ENCODE peak calls at places on chromosome 22, in seven cellular contexts. One of them, this sample, is unnamed.
A peak's percentile ranks its signal among the peaks of the same experiment; 100 is the strongest.

GRCh38 chr22:48918585-48919186 is 909.0 kb downstream of the BRD1 start:
- DNase-seq in GM23338: no peak
- DNase-seq in OCI-LY7: no peak
- DNase-seq in PC-9: no peak
- DNase-seq in H9: peak; percentile 12
- DNase-seq in GM12878: no peak
- DNase-seq in osteoblast: peak; percentile 35
- DNase-seq in this sample: no peak

GRCh38 chr22:32103648-32104326 is 55.3 kb downstream of the C22orf42 start:
- DNase-seq in H9: no peak
- DNase-seq in GM12878: no peak
- DNase-seq in PC-9: peak; percentile 33
- DNase-seq in osteoblast: no peak
- DNase-seq in GM23338: peak; percentile 21
- DNase-seq in OCI-LY7: peak; percentile 11
- DNase-seq in this sample: no peak

GRCh38 chr22:27800250-27801131 is 1.1 kb downstream of the MN1 start:
- DNase-seq in PC-9: no peak
- DNase-seq in GM23338: no peak
- DNase-seq in OCI-LY7: no peak
- DNase-seq in GM12878: no peak
- DNase-seq in H9: no peak
- DNase-seq in osteoblast: no peak
- DNase-seq in this sample: no peak

GRCh38 chr22:27620367-27621154 is 181.0 kb downstream of the MN1 start:
- DNase-seq in GM23338: no peak
- DNase-seq in PC-9: peak; percentile 90
- DNase-seq in GM12878: no peak
- DNase-seq in H9: no peak
- DNase-seq in OCI-LY7: no peak
- DNase-seq in osteoblast: no peak
- DNase-seq in this sample: no peak

GRCh38 chr22:21951931-21952465 is 650 bp downstream of the PPM1F start:
- DNase-seq in PC-9: peak; percentile 53
- DNase-seq in OCI-LY7: peak; percentile 58
- DNase-seq in GM12878: no peak
- DNase-seq in osteoblast: peak; percentile 89
- DNase-seq in H9: peak; percentile 72
- DNase-seq in GM23338: peak; percentile 74
- DNase-seq in this sample: peak; percentile 42

GRCh38 chr22:50269573-50270301 is 443 bp downstream of the MAPK11 start:
- DNase-seq in GM12878: no peak
- DNase-seq in OCI-LY7: peak; percentile 59
- DNase-seq in GM23338: no peak
- DNase-seq in H9: no peak
- DNase-seq in PC-9: no peak
- DNase-seq in osteoblast: peak; percentile 98
- DNase-seq in this sample: peak; percentile 42

GRCh38 chr22:49962751-49963646 is 2.4 kb downstream of the PIM3 start:
- DNase-seq in OCI-LY7: no peak
- DNase-seq in PC-9: no peak
- DNase-seq in GM23338: no peak
- DNase-seq in GM12878: no peak
- DNase-seq in H9: peak; percentile 26
- DNase-seq in osteoblast: peak; percentile 86
- DNase-seq in this sample: no peak

GRCh38 chr22:48393041-48393370 is 1434.7 kb downstream of the BRD1 start:
- DNase-seq in GM23338: no peak
- DNase-seq in GM12878: no peak
- DNase-seq in H9: no peak
- DNase-seq in PC-9: no peak
- DNase-seq in OCI-LY7: no peak
- DNase-seq in osteoblast: no peak
- DNase-seq in this sample: no peak

GRCh38 chr22:21014202-21015050 is 539 bp upstream of the P2RX6 start:
- DNase-seq in osteoblast: peak; percentile 99
- DNase-seq in GM12878: peak; percentile 43
- DNase-seq in GM23338: peak; percentile 97
- DNase-seq in H9: peak; percentile 98
- DNase-seq in OCI-LY7: peak; percentile 83
- DNase-seq in PC-9: peak; percentile 40
- DNase-seq in this sample: peak; percentile 81

GRCh38 chr22:21727768-21728167 is 7.8 kb downstream of the YPEL1 start:
- DNase-seq in PC-9: no peak
- DNase-seq in OCI-LY7: no peak
- DNase-seq in GM23338: no peak
- DNase-seq in osteoblast: no peak
- DNase-seq in GM12878: no peak
- DNase-seq in H9: no peak
- DNase-seq in this sample: no peak

GRCh38 chr22:41603873-41604332 is 14.3 kb upstream of the PMM1 start:
- DNase-seq in H9: no peak
- DNase-seq in osteoblast: no peak
- DNase-seq in GM12878: peak; percentile 91
- DNase-seq in OCI-LY7: no peak
- DNase-seq in PC-9: no peak
- DNase-seq in GM23338: no peak
- DNase-seq in this sample: no peak

GRCh38 chr22:19579113-19579811 is 55.1 kb upstream of the CLDN5 start:
- DNase-seq in osteoblast: no peak
- DNase-seq in PC-9: no peak
- DNase-seq in GM12878: no peak
- DNase-seq in H9: no peak
- DNase-seq in GM23338: no peak
- DNase-seq in OCI-LY7: peak; percentile 14
- DNase-seq in this sample: no peak

GRCh38 chr22:50316114-50317065 is 8.9 kb upstream of the PLXNB2 start:
- DNase-seq in GM12878: no peak
- DNase-seq in H9: no peak
- DNase-seq in OCI-LY7: no peak
- DNase-seq in GM23338: no peak
- DNase-seq in PC-9: no peak
- DNase-seq in osteoblast: peak; percentile 65
- DNase-seq in this sample: no peak

GRCh38 chr22:20150381-20151275 is at the start of gene CCDC188:
- DNase-seq in GM23338: no peak
- DNase-seq in H9: no peak
- DNase-seq in PC-9: no peak
- DNase-seq in GM12878: no peak
- DNase-seq in osteoblast: no peak
- DNase-seq in OCI-LY7: no peak
- DNase-seq in this sample: no peak

GRCh38 chr22:48700566-48701295 is 1126.9 kb downstream of the BRD1 start:
- DNase-seq in OCI-LY7: no peak
- DNase-seq in GM12878: no peak
- DNase-seq in GM23338: no peak
- DNase-seq in PC-9: no peak
- DNase-seq in osteoblast: no peak
- DNase-seq in H9: no peak
- DNase-seq in this sample: no peak

GRCh38 chr22:41382610-41383009 is 868 bp downstream of the TEF start:
- DNase-seq in PC-9: no peak
- DNase-seq in GM12878: no peak
- DNase-seq in H9: no peak
- DNase-seq in osteoblast: peak; percentile 91
- DNase-seq in GM23338: no peak
- DNase-seq in OCI-LY7: no peak
- DNase-seq in this sample: no peak

GRCh38 chr22:22025320-22026156 is 43.0 kb upstream of the TOP3B start:
- DNase-seq in osteoblast: no peak
- DNase-seq in H9: no peak
- DNase-seq in GM23338: no peak
- DNase-seq in OCI-LY7: peak; percentile 88
- DNase-seq in PC-9: no peak
- DNase-seq in GM12878: no peak
- DNase-seq in this sample: no peak

GRCh38 chr22:44383071-44383575 is 70.4 kb upstream of the SHISAL1 start:
- DNase-seq in GM12878: no peak
- DNase-seq in osteoblast: peak; percentile 53
- DNase-seq in OCI-LY7: no peak
- DNase-seq in H9: no peak
- DNase-seq in GM23338: no peak
- DNase-seq in PC-9: no peak
- DNase-seq in this sample: no peak

GRCh38 chr22:50469377-50470305 is 5.2 kb downstream of the SBF1 start:
- DNase-seq in OCI-LY7: peak; percentile 98
- DNase-seq in GM12878: peak; percentile 87
- DNase-seq in PC-9: peak; percentile 90
- DNase-seq in H9: peak; percentile 84
- DNase-seq in osteoblast: peak; percentile 93
- DNase-seq in GM23338: peak; percentile 56
- DNase-seq in this sample: peak; percentile 42

GRCh38 chr22:40791241-40791640 is 27.9 kb downstream of the SLC25A17 start:
- DNase-seq in osteoblast: no peak
- DNase-seq in GM23338: peak; percentile 12
- DNase-seq in H9: no peak
- DNase-seq in GM12878: no peak
- DNase-seq in OCI-LY7: no peak
- DNase-seq in PC-9: no peak
- DNase-seq in this sample: peak; percentile 44

GRCh38 chr22:23277583-23278295 is 97.4 kb downstream of the BCR start:
- DNase-seq in H9: no peak
- DNase-seq in OCI-LY7: no peak
- DNase-seq in PC-9: no peak
- DNase-seq in GM23338: no peak
- DNase-seq in osteoblast: no peak
- DNase-seq in GM12878: no peak
- DNase-seq in this sample: no peak
- H4K20me1 ChIP-seq in H9: no peaks in the 10 kb centered on the region
- H4K20me1 ChIP-seq in OCI-LY7: no peaks in the 10 kb centered on the region
- H4K20me1 ChIP-seq in PC-9: no peaks in the 10 kb centered on the region
- H4K20me1 ChIP-seq in GM23338: no peaks in the 10 kb centered on the region
- H4K20me1 ChIP-seq in osteoblast: no peaks in the 10 kb centered on the region
- H4K20me1 ChIP-seq in GM12878: no peaks in the 10 kb centered on the region
- H4K20me1 ChIP-seq in this sample: peaks cover 11% of the 10 kb centered on the region

DNA sequence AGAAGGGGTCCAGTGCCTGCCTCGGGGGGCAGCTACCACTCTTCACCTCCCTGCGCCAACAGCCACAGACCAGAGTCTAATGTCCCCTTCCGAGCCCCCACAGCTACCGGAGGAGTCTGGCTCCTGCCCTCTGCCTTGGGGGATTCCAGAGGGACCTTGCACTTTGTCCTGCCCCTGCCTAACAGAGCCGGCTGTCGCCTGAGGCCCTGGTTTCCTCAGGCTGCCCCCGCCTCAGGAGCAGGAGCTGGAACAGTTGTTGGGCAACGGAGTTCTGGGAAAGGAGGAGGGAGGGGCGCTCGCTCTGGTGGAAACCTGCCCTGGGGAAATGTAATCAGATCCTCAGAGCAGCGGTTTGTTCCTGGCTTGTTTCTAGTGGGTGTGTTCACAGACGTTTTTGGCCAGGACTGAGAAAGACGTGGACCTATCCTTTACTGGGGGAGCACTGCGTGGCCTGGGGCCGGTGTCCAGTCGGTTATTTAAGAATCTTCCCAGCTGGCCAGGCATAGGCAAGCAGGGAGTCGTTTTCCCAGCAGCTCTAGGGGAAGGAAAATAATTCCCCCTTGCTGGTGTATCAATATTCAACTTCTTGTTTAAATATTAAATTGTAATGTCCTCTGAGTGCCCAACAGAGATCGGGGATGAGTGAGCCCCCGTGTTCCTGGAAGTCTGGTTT is 32.3 kb downstream of the A4GALT start:
- DNase-seq in osteoblast: peak; percentile 99
- DNase-seq in GM12878: no peak
- DNase-seq in GM23338: peak; percentile 70
- DNase-seq in OCI-LY7: no peak
- DNase-seq in H9: peak; percentile 77
- DNase-seq in PC-9: peak; percentile 83
- DNase-seq in this sample: peak; percentile 94
- H3K4me2 ChIP-seq in osteoblast: peak overlapping the region; percentile 43
- H3K4me2 ChIP-seq in GM12878: no peak overlapping the region
- H3K4me2 ChIP-seq in GM23338: peak overlapping the region; percentile 55
- H3K4me2 ChIP-seq in OCI-LY7: no peak overlapping the region
- H3K4me2 ChIP-seq in H9: no peak overlapping the region
- H3K4me2 ChIP-seq in PC-9: peak overlapping the region; percentile 66
- H3K4me2 ChIP-seq in this sample: peak overlapping the region; percentile 72

GRCh38 chr22:24291538-24292201 is 21.0 kb downstream of the SPECC1L start:
- DNase-seq in osteoblast: no peak
- DNase-seq in PC-9: no peak
- DNase-seq in OCI-LY7: no peak
- DNase-seq in GM23338: no peak
- DNase-seq in GM12878: no peak
- DNase-seq in H9: no peak
- DNase-seq in this sample: no peak
- H4K20me1 ChIP-seq in osteoblast: peaks cover 3% of the 10 kb centered on the region
- H4K20me1 ChIP-seq in PC-9: no peaks in the 10 kb centered on the region
- H4K20me1 ChIP-seq in OCI-LY7: peaks cover 10% of the 10 kb centered on the region
- H4K20me1 ChIP-seq in GM23338: peaks cover 34% of the 10 kb centered on the region
- H4K20me1 ChIP-seq in GM12878: no peaks in the 10 kb centered on the region
- H4K20me1 ChIP-seq in H9: no peaks in the 10 kb centered on the region
- H4K20me1 ChIP-seq in this sample: peaks cover 27% of the 10 kb centered on the region

GRCh38 chr22:46662226-46662625 is 42.0 kb downstream of the GRAMD4 start:
- DNase-seq in GM23338: no peak
- DNase-seq in GM12878: no peak
- DNase-seq in PC-9: no peak
- DNase-seq in H9: no peak
- DNase-seq in osteoblast: no peak
- DNase-seq in OCI-LY7: no peak
- DNase-seq in this sample: no peak

GRCh38 chr22:46659059-46659790 is 39.0 kb downstream of the GRAMD4 start:
- DNase-seq in H9: no peak
- DNase-seq in osteoblast: no peak
- DNase-seq in OCI-LY7: no peak
- DNase-seq in GM12878: no peak
- DNase-seq in PC-9: no peak
- DNase-seq in GM23338: no peak
- DNase-seq in this sample: no peak

GRCh38 chr22:46659791-46660186 is 39.6 kb downstream of the GRAMD4 start:
- DNase-seq in GM23338: no peak
- DNase-seq in PC-9: no peak
- DNase-seq in GM12878: no peak
- DNase-seq in OCI-LY7: no peak
- DNase-seq in H9: no peak
- DNase-seq in osteoblast: no peak
- DNase-seq in this sample: no peak

GRCh38 chr22:46661221-46661851 is 41.1 kb downstream of the GRAMD4 start:
- DNase-seq in GM23338: no peak
- DNase-seq in GM12878: no peak
- DNase-seq in H9: no peak
- DNase-seq in OCI-LY7: no peak
- DNase-seq in osteoblast: peak; percentile 99
- DNase-seq in PC-9: no peak
- DNase-seq in this sample: peak; percentile 56

DNA sequence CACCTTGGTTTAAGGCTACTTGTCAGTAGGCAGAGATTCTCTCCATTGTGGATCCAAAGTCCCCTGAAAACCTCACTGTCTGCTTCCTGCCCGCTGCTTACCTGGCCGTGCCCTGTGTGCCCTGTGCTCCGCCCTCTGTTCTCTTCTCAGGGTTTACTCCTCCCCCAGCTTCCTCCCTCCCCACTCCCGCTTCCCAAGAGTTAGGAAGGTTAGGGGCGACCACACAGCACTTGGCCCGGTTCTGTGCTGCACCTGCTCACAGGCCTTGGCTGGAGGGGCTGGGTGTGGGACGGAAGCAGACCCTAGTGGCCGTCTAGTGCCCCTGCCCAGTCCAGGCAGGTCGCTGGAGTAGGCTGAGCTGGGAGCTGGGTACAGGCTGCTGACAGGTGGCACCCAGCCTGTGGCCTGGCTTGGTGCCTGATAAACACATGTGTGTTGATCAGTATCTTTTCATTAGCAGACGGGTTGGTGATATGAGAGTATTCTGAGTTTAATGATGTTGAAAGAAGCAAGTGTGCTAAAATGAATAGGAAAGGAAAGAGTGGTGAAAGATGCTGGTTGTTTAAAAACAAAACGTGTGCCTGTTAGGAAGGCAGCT is 40.5 kb downstream of the GRAMD4 start:
- DNase-seq in GM23338: peak; percentile 53
- DNase-seq in H9: no peak
- DNase-seq in OCI-LY7: no peak
- DNase-seq in PC-9: no peak
- DNase-seq in GM12878: no peak
- DNase-seq in osteoblast: no peak
- DNase-seq in this sample: no peak
- H3K4me2 ChIP-seq in GM23338: no peak overlapping the region
- H3K4me2 ChIP-seq in H9: no peak overlapping the region
- H3K4me2 ChIP-seq in OCI-LY7: no peak overlapping the region
- H3K4me2 ChIP-seq in PC-9: no peak overlapping the region
- H3K4me2 ChIP-seq in GM12878: no peak overlapping the region
- H3K4me2 ChIP-seq in osteoblast: no peak overlapping the region
- H3K4me2 ChIP-seq in this sample: no peak overlapping the region

This sample was measured in astrocyte.